ENCODE peak calls at places on chromosome 14, in seven cellular contexts. K, H, P, R, M, W and Y are unnamed samples.

GRCh38 chr14:89255012-89255411 is 162.0 kb downstream of the FOXN3 start:
- DNase-seq in M (no peak), K (no peak), H (no peak), W (no peak), R (no peak), P (no peak), Y (no peak)

GRCh38 chr14:106879241-106879640 is 1352.9 kb downstream of the TMEM121 start:
- DNase-seq in M (no peak), K (peak; percentile 28), P (no peak), R (peak; percentile 84), H (no peak), W (peak; percentile 21), Y (no peak)

GRCh38 chr14:92651106-92651792 is 97.2 kb downstream of the LGMN start:
- DNase-seq in K (peak; percentile 66), M (no peak), P (no peak), W (peak; percentile 52), H (no peak), R (no peak), Y (no peak)

GRCh38 chr14:29925106-29925722 is 2.4 kb downstream of the PRKD1 start:
- DNase-seq in K (no peak), R (peak; percentile 61), W (no peak), P (no peak), H (no peak), M (no peak), Y (no peak)

GRCh38 chr14:104036250-104036649 is 49.2 kb upstream of the ASPG start:
- DNase-seq in P (no peak), H (no peak), W (no peak), K (no peak), R (no peak), M (peak; percentile 32), Y (no peak)

GRCh38 chr14:94754391-94754942 is 15.4 kb downstream of the GSC start:
- DNase-seq in K (no peak), H (no peak), M (no peak), P (no peak), W (no peak), R (no peak), Y (no peak)

GRCh38 chr14:81638656-81639055 is 105.0 kb upstream of the SEL1L start:
- DNase-seq in W (no peak), P (no peak), M (no peak), R (no peak), K (no peak), H (no peak), Y (no peak)

GRCh38 chr14:28813810-28814209 is 47.2 kb downstream of the FOXG1 start:
- DNase-seq in W (no peak), M (no peak), P (no peak), R (no peak), K (no peak), H (no peak), Y (no peak)

GRCh38 chr14:32813401-32813800 is 125.3 kb upstream of the NPAS3 start:
- DNase-seq in P (no peak), R (no peak), H (no peak), K (no peak), W (no peak), M (no peak), Y (peak; percentile 45)

GRCh38 chr14:76699901-76700590 is 61.2 kb upstream of the VASH1 start:
- DNase-seq in H (no peak), K (no peak), P (no peak), W (no peak), M (no peak), R (no peak), Y (no peak)

GRCh38 chr14:34356267-34356660 is 105.8 kb downstream of the SPTSSA start:
- DNase-seq in K (no peak), W (no peak), M (no peak), P (no peak), H (no peak), R (no peak), Y (no peak)